ENCODE peak calls at places on chromosomes 3 and 15, in ten cellular contexts. One of them, this sample, is unnamed.
A peak's percentile ranks its signal among the peaks of the same experiment; 100 is the strongest.

GRCh38 chr3:190172751-190173150 is 52.1 kb upstream of the P3H2 start:
- DNase-seq in naive thymus-derived CD8-positive, alpha-beta T cell: no peak
- DNase-seq in non-pigmented ciliary epithelial cell: no peak
- DNase-seq in T1000: no peak
- DNase-seq in GM12865: no peak
- DNase-seq in A172: no peak
- DNase-seq in anterior cingulate cortex: no peak
- DNase-seq in CD4-positive, CD25-positive, alpha-beta regulatory T cell: no peak
- DNase-seq in MV-4-11: no peak
- DNase-seq in NCI-H510A treated with DMSO at 0.1 percent for 48 hours: no peak
- DNase-seq in this sample: no peak

GRCh38 chr3:160210799-160211221 is 14.4 kb upstream of the C3orf80 start:
- DNase-seq in naive thymus-derived CD8-positive, alpha-beta T cell: no peak
- DNase-seq in non-pigmented ciliary epithelial cell: peak; percentile 23
- DNase-seq in T1000: no peak
- DNase-seq in GM12865: peak; percentile 44
- DNase-seq in A172: peak; percentile 68
- DNase-seq in anterior cingulate cortex: no peak
- DNase-seq in CD4-positive, CD25-positive, alpha-beta regulatory T cell: no peak
- DNase-seq in MV-4-11: peak; percentile 77
- DNase-seq in NCI-H510A treated with DMSO at 0.1 percent for 48 hours: no peak
- DNase-seq in this sample: no peak

GRCh38 chr3:141410408-141410807 is 42.1 kb downstream of the ZBTB38 start:
- DNase-seq in naive thymus-derived CD8-positive, alpha-beta T cell: no peak
- DNase-seq in non-pigmented ciliary epithelial cell: no peak
- DNase-seq in T1000: no peak
- DNase-seq in GM12865: peak; percentile 74
- DNase-seq in A172: peak; percentile 62
- DNase-seq in anterior cingulate cortex: peak; percentile 28
- DNase-seq in CD4-positive, CD25-positive, alpha-beta regulatory T cell: peak; percentile 6
- DNase-seq in MV-4-11: no peak
- DNase-seq in NCI-H510A treated with DMSO at 0.1 percent for 48 hours: no peak
- DNase-seq in this sample: no peak

GRCh38 chr15:42729409-42729808 is 7.5 kb downstream of the CDAN1 start:
- DNase-seq in naive thymus-derived CD8-positive, alpha-beta T cell: no peak
- DNase-seq in non-pigmented ciliary epithelial cell: no peak
- DNase-seq in T1000: no peak
- DNase-seq in GM12865: no peak
- DNase-seq in A172: no peak
- DNase-seq in anterior cingulate cortex: no peak
- DNase-seq in CD4-positive, CD25-positive, alpha-beta regulatory T cell: no peak
- DNase-seq in MV-4-11: peak; percentile 32
- DNase-seq in NCI-H510A treated with DMSO at 0.1 percent for 48 hours: no peak
- DNase-seq in this sample: no peak

GRCh38 chr15:84747423-84748273 is 744 bp upstream of the ZNF592 start:
- DNase-seq in naive thymus-derived CD8-positive, alpha-beta T cell: peak; percentile 63
- DNase-seq in non-pigmented ciliary epithelial cell: no peak
- DNase-seq in T1000: peak; percentile 56
- DNase-seq in GM12865: peak; percentile 86
- DNase-seq in A172: peak; percentile 61
- DNase-seq in anterior cingulate cortex: peak; percentile 76
- DNase-seq in CD4-positive, CD25-positive, alpha-beta regulatory T cell: peak; percentile 81
- DNase-seq in MV-4-11: peak; percentile 51
- DNase-seq in NCI-H510A treated with DMSO at 0.1 percent for 48 hours: peak; percentile 56
- DNase-seq in this sample: peak; percentile 87

GRCh38 chr15:27342991-27343390 is 372.0 kb downstream of the GABRG3 start:
- DNase-seq in naive thymus-derived CD8-positive, alpha-beta T cell: no peak
- DNase-seq in non-pigmented ciliary epithelial cell: no peak
- DNase-seq in T1000: no peak
- DNase-seq in GM12865: no peak
- DNase-seq in A172: no peak
- DNase-seq in anterior cingulate cortex: no peak
- DNase-seq in CD4-positive, CD25-positive, alpha-beta regulatory T cell: no peak
- DNase-seq in MV-4-11: no peak
- DNase-seq in NCI-H510A treated with DMSO at 0.1 percent for 48 hours: peak; percentile 36
- DNase-seq in this sample: peak; percentile 45

GRCh38 chr15:85690546-85691226 is 104.0 kb downstream of the KLHL25 start:
- DNase-seq in naive thymus-derived CD8-positive, alpha-beta T cell: no peak
- DNase-seq in non-pigmented ciliary epithelial cell: no peak
- DNase-seq in T1000: no peak
- DNase-seq in GM12865: peak; percentile 90
- DNase-seq in A172: no peak
- DNase-seq in anterior cingulate cortex: no peak
- DNase-seq in CD4-positive, CD25-positive, alpha-beta regulatory T cell: peak; percentile 84
- DNase-seq in MV-4-11: peak; percentile 62
- DNase-seq in NCI-H510A treated with DMSO at 0.1 percent for 48 hours: no peak
- DNase-seq in this sample: no peak

GRCh38 chr15:35505152-35505551 is 40.8 kb downstream of the DPH6 start:
- DNase-seq in naive thymus-derived CD8-positive, alpha-beta T cell: no peak
- DNase-seq in non-pigmented ciliary epithelial cell: no peak
- DNase-seq in T1000: no peak
- DNase-seq in GM12865: no peak
- DNase-seq in A172: no peak
- DNase-seq in anterior cingulate cortex: no peak
- DNase-seq in CD4-positive, CD25-positive, alpha-beta regulatory T cell: no peak
- DNase-seq in MV-4-11: peak; percentile 29
- DNase-seq in NCI-H510A treated with DMSO at 0.1 percent for 48 hours: no peak
- DNase-seq in this sample: no peak

GRCh38 chr3:98323425-98323824 is 30.2 kb upstream of the OR5K4 start:
- DNase-seq in naive thymus-derived CD8-positive, alpha-beta T cell: no peak
- DNase-seq in non-pigmented ciliary epithelial cell: no peak
- DNase-seq in T1000: no peak
- DNase-seq in GM12865: no peak
- DNase-seq in A172: no peak
- DNase-seq in anterior cingulate cortex: no peak
- DNase-seq in CD4-positive, CD25-positive, alpha-beta regulatory T cell: no peak
- DNase-seq in MV-4-11: peak; percentile 51
- DNase-seq in NCI-H510A treated with DMSO at 0.1 percent for 48 hours: no peak
- DNase-seq in this sample: no peak

GRCh38 chr3:55164191-55164590 is 236.3 kb upstream of the LRTM1 start:
- DNase-seq in naive thymus-derived CD8-positive, alpha-beta T cell: no peak
- DNase-seq in non-pigmented ciliary epithelial cell: no peak
- DNase-seq in T1000: no peak
- DNase-seq in GM12865: no peak
- DNase-seq in A172: no peak
- DNase-seq in anterior cingulate cortex: no peak
- DNase-seq in CD4-positive, CD25-positive, alpha-beta regulatory T cell: no peak
- DNase-seq in MV-4-11: no peak
- DNase-seq in NCI-H510A treated with DMSO at 0.1 percent for 48 hours: no peak
- DNase-seq in this sample: no peak

GRCh38 chr15:70427531-70428120 is 329.9 kb upstream of the TLE3 start:
- DNase-seq in naive thymus-derived CD8-positive, alpha-beta T cell: no peak
- DNase-seq in non-pigmented ciliary epithelial cell: no peak
- DNase-seq in T1000: no peak
- DNase-seq in GM12865: no peak
- DNase-seq in A172: no peak
- DNase-seq in anterior cingulate cortex: no peak
- DNase-seq in CD4-positive, CD25-positive, alpha-beta regulatory T cell: no peak
- DNase-seq in MV-4-11: no peak
- DNase-seq in NCI-H510A treated with DMSO at 0.1 percent for 48 hours: no peak
- DNase-seq in this sample: no peak

GRCh38 chr3:154779571-154779970 is 300.5 kb upstream of the MME start:
- DNase-seq in naive thymus-derived CD8-positive, alpha-beta T cell: no peak
- DNase-seq in non-pigmented ciliary epithelial cell: peak; percentile 40
- DNase-seq in T1000: no peak
- DNase-seq in GM12865: no peak
- DNase-seq in A172: peak; percentile 29
- DNase-seq in anterior cingulate cortex: no peak
- DNase-seq in CD4-positive, CD25-positive, alpha-beta regulatory T cell: no peak
- DNase-seq in MV-4-11: no peak
- DNase-seq in NCI-H510A treated with DMSO at 0.1 percent for 48 hours: no peak
- DNase-seq in this sample: no peak

GRCh38 chr3:73542127-73542526 is 82.6 kb downstream of the PDZRN3 start:
- DNase-seq in naive thymus-derived CD8-positive, alpha-beta T cell: no peak
- DNase-seq in non-pigmented ciliary epithelial cell: no peak
- DNase-seq in T1000: no peak
- DNase-seq in GM12865: no peak
- DNase-seq in A172: no peak
- DNase-seq in anterior cingulate cortex: no peak
- DNase-seq in CD4-positive, CD25-positive, alpha-beta regulatory T cell: no peak
- DNase-seq in MV-4-11: no peak
- DNase-seq in NCI-H510A treated with DMSO at 0.1 percent for 48 hours: no peak
- DNase-seq in this sample: no peak

GRCh38 chr15:85741662-85742061 is 53.1 kb downstream of the KLHL25 start:
- DNase-seq in naive thymus-derived CD8-positive, alpha-beta T cell: no peak
- DNase-seq in non-pigmented ciliary epithelial cell: no peak
- DNase-seq in T1000: no peak
- DNase-seq in GM12865: no peak
- DNase-seq in A172: no peak
- DNase-seq in anterior cingulate cortex: no peak
- DNase-seq in CD4-positive, CD25-positive, alpha-beta regulatory T cell: no peak
- DNase-seq in MV-4-11: no peak
- DNase-seq in NCI-H510A treated with DMSO at 0.1 percent for 48 hours: no peak
- DNase-seq in this sample: no peak

GRCh38 chr3:172138031-172138538 is 98.7 kb downstream of the FNDC3B start:
- DNase-seq in naive thymus-derived CD8-positive, alpha-beta T cell: no peak
- DNase-seq in non-pigmented ciliary epithelial cell: no peak
- DNase-seq in T1000: no peak
- DNase-seq in GM12865: no peak
- DNase-seq in A172: peak; percentile 64
- DNase-seq in anterior cingulate cortex: no peak
- DNase-seq in CD4-positive, CD25-positive, alpha-beta regulatory T cell: peak; percentile 21
- DNase-seq in MV-4-11: no peak
- DNase-seq in NCI-H510A treated with DMSO at 0.1 percent for 48 hours: no peak
- DNase-seq in this sample: peak; percentile 37

GRCh38 chr15:70257573-70258220 is 160.0 kb upstream of the TLE3 start:
- DNase-seq in naive thymus-derived CD8-positive, alpha-beta T cell: no peak
- DNase-seq in non-pigmented ciliary epithelial cell: no peak
- DNase-seq in T1000: no peak
- DNase-seq in GM12865: peak; percentile 10
- DNase-seq in A172: no peak
- DNase-seq in anterior cingulate cortex: peak; percentile 15
- DNase-seq in CD4-positive, CD25-positive, alpha-beta regulatory T cell: no peak
- DNase-seq in MV-4-11: peak; percentile 45
- DNase-seq in NCI-H510A treated with DMSO at 0.1 percent for 48 hours: no peak
- DNase-seq in this sample: no peak

This sample was measured in NCI-H1417.